ENCODE peak calls at places on chromosome 12, in ten cellular contexts. L is neural crest cell; H is activated CD4-positive, alpha-beta T cell treated with anti-CD3 and anti-CD28 coated beads for 48 hours; D is SK-N-SH; E is transverse colon; R is amniotic epithelial cell; I is activated CD8-positive, alpha-beta T cell treated with anti-CD3 and anti-CD28 coated beads, Interleukin-2, amount 10 ng/mL, durations not matched to agents 7 days and 5 days; Y is GM23248; N is NCI-H345; G is activated naive CD8-positive, alpha-beta T cell treated with anti-CD3 and anti-CD28 coated beads for 36 hours. U is an unnamed sample.
A peak's percentile ranks its signal among the peaks of the same experiment; 100 is the strongest.

GRCh38 chr12:54253240-54253639 is 26.7 kb downstream of the CBX5 start:
- DNase-seq in L (no peak), H (no peak), D (no peak), E (no peak), R (no peak), I (no peak), Y (no peak), N (no peak), G (no peak), U (no peak)

GRCh38 chr12:29882771-29883315 is 99.1 kb upstream of the TMTC1 start:
- DNase-seq in L (no peak), H (no peak), D (no peak), E (no peak), R (no peak), I (no peak), Y (no peak), N (no peak), G (no peak), U (no peak)

GRCh38 chr12:43501705-43502104 is 50.3 kb downstream of the ADAMTS20 start:
- DNase-seq in L (no peak), H (no peak), D (peak; percentile 56), E (no peak), R (peak; percentile 24), I (no peak), Y (peak; percentile 55), N (no peak), G (no peak), U (no peak)

GRCh38 chr12:18066666-18067065 is 23.3 kb downstream of the RERGL start:
- DNase-seq in L (no peak), H (no peak), D (no peak), E (no peak), R (no peak), I (no peak), Y (no peak), N (no peak), G (no peak), U (no peak)

GRCh38 chr12:57983150-57983857 is 41.9 kb downstream of the ATP23 start:
- DNase-seq in L (peak; percentile 45), H (peak; percentile 37), D (peak; percentile 4), E (peak; percentile 30), R (peak; percentile 65), I (peak; percentile 35), Y (peak; percentile 75), N (peak; percentile 48), G (no peak), U (peak; percentile 15)

GRCh38 chr12:65443038-65443437 is 164.6 kb downstream of the MSRB3 start:
- DNase-seq in L (no peak), H (no peak), D (no peak), E (no peak), R (no peak), I (no peak), Y (peak; percentile 54), N (no peak), G (no peak), U (no peak)

GRCh38 chr12:88884600-88884999 is 304.3 kb upstream of the KITLG start:
- DNase-seq in L (no peak), H (no peak), D (no peak), E (no peak), R (no peak), I (no peak), Y (no peak), N (no peak), G (no peak), U (no peak)

GRCh38 chr12:138898-139534 is 72.4 kb downstream of the IQSEC3 start:
- DNase-seq in L (no peak), H (peak; percentile 52), D (no peak), E (no peak), R (peak; percentile 41), I (peak; percentile 33), Y (peak; percentile 42), N (no peak), G (peak; percentile 63), U (no peak)

GRCh38 chr12:89960011-89960507 is 251.4 kb upstream of the ATP2B1 start:
- DNase-seq in L (no peak), H (peak; percentile 31), D (no peak), E (no peak), R (no peak), I (no peak), Y (peak; percentile 19), N (no peak), G (peak; percentile 39), U (no peak)

GRCh38 chr12:51934080-51934479 is 17.4 kb upstream of the ACVR1B start:
- DNase-seq in L (no peak), H (no peak), D (no peak), E (no peak), R (no peak), I (no peak), Y (no peak), N (no peak), G (no peak), U (no peak)

GRCh38 chr12:104143918-104144317 is 5.9 kb upstream of the NFYB start:
- DNase-seq in L (no peak), H (no peak), D (no peak), E (no peak), R (no peak), I (no peak), Y (no peak), N (no peak), G (no peak), U (no peak)

GRCh38 chr12:6280053-6280469 is 30.4 kb upstream of the PLEKHG6 start:
- DNase-seq in L (no peak), H (no peak), D (no peak), E (peak; percentile 68), R (peak; percentile 84), I (no peak), Y (peak; percentile 94), N (no peak), G (no peak), U (no peak)

GRCh38 chr12:124554429-124555029 is 12.9 kb downstream of the NCOR2 start:
- DNase-seq in L (no peak), H (no peak), D (no peak), E (no peak), R (no peak), I (peak; percentile 33), Y (no peak), N (no peak), G (no peak), U (no peak)

GRCh38 chr12:71727958-71728357 is 26.7 kb upstream of the RAB21 start:
- DNase-seq in L (no peak), H (peak; percentile 13), D (no peak), E (no peak), R (no peak), I (no peak), Y (peak; percentile 5), N (no peak), G (no peak), U (no peak)

GRCh38 chr12:6630696-6631095 is 5.1 kb downstream of the LPAR5 start:
- DNase-seq in L (no peak), H (no peak), D (peak; percentile 76), E (no peak), R (no peak), I (no peak), Y (no peak), N (no peak), G (no peak), U (no peak)

GRCh38 chr12:70110085-70110484 is 133.1 kb upstream of the CNOT2 start:
- DNase-seq in L (no peak), H (no peak), D (no peak), E (no peak), R (no peak), I (no peak), Y (no peak), N (no peak), G (no peak), U (no peak)

GRCh38 chr12:124567035-124567672 is at the start of gene NCOR2:
- DNase-seq in L (peak; percentile 39), H (peak; percentile 67), D (peak; percentile 81), E (no peak), R (no peak), I (peak; percentile 60), Y (peak; percentile 62), N (peak; percentile 37), G (peak; percentile 72), U (peak; percentile 41)

GRCh38 chr12:23049180-23049579 is 424.2 kb downstream of the ETNK1 start:
- DNase-seq in L (no peak), H (no peak), D (no peak), E (no peak), R (peak; percentile 11), I (no peak), Y (no peak), N (no peak), G (no peak), U (no peak)

GRCh38 chr12:14514154-14514842 is 53.4 kb downstream of the PLBD1 start:
- DNase-seq in L (no peak), H (no peak), D (peak; percentile 8), E (peak; percentile 65), R (peak; percentile 53), I (no peak), Y (peak; percentile 2), N (peak; percentile 68), G (no peak), U (no peak)

GRCh38 chr12:33514893-33515292 is 75.3 kb upstream of the SYT10 start:
- DNase-seq in L (no peak), H (no peak), D (no peak), E (no peak), R (no peak), I (no peak), Y (no peak), N (no peak), G (no peak), U (no peak)

U was measured in NCI-H1436.